ENCODE peak calls at places on chromosomes 3 and 15, in five cellular contexts. D is A172; N is activated CD8-positive, alpha-beta T cell treated with anti-CD3 and anti-CD28 coated beads for 36 hours; E is AG20443; Y is spleen. X is an unnamed sample.

GRCh38 chr3:125150525-125151436 is 61.8 kb downstream of the SLC12A8 start:
- DNase-seq in D (peak), N (peak), E (no peak), Y (no peak), X (peak)

GRCh38 chr15:50166216-50166615 is 15.8 kb upstream of the SLC27A2 start:
- DNase-seq in D (peak), N (no peak), E (peak), Y (no peak), X (peak)

GRCh38 chr3:157119369-157119951 is 40.5 kb downstream of the CCNL1 start:
- DNase-seq in D (no peak), N (peak), E (no peak), Y (no peak), X (no peak)

GRCh38 chr3:106282931-106283330 is 414.1 kb upstream of the CBLB start:
- DNase-seq in D (no peak), N (no peak), E (no peak), Y (no peak), X (no peak)

GRCh38 chr15:66923438-66923881 is 141.9 kb upstream of the SMAD3 start:
- DNase-seq in D (no peak), N (peak), E (no peak), Y (no peak), X (peak)

GRCh38 chr3:42755681-42756578 is 17.1 kb downstream of the CCDC13 start:
- DNase-seq in D (no peak), N (peak), E (peak), Y (no peak), X (no peak)

GRCh38 chr3:30227571-30228301 is 378.7 kb upstream of the TGFBR2 start:
- DNase-seq in D (peak), N (no peak), E (peak), Y (no peak), X (peak)

GRCh38 chr15:101020945-101021344 is 101.8 kb downstream of the LRRK1 start:
- DNase-seq in D (no peak), N (no peak), E (no peak), Y (peak), X (no peak)

GRCh38 chr15:57356636-57357035 is 19.7 kb upstream of the CGNL1 start:
- DNase-seq in D (peak), N (no peak), E (peak), Y (no peak), X (peak)

GRCh38 chr15:74889390-74889881 is 406 bp upstream of the MPI start:
- DNase-seq in D (no peak), N (peak), E (peak), Y (peak), X (no peak)

GRCh38 chr15:95843241-95843851 is 487.2 kb upstream of the NR2F2 start:
- DNase-seq in D (peak), N (no peak), E (peak), Y (no peak), X (no peak)

GRCh38 chr3:52291508-52292181 is 4.0 kb downstream of the GLYCTK start:
- DNase-seq in D (no peak), N (peak), E (peak), Y (peak), X (no peak)

GRCh38 chr15:75347222-75348033 is 589 bp downstream of the NEIL1 start:
- DNase-seq in D (no peak), N (peak), E (peak), Y (peak), X (no peak)

GRCh38 chr3:195079636-195080035 is 191.3 kb downstream of the XXYLT1 start:
- DNase-seq in D (no peak), N (no peak), E (no peak), Y (no peak), X (no peak)

GRCh38 chr3:155069729-155070128 is 10.4 kb upstream of the MME start:
- DNase-seq in D (peak), N (no peak), E (no peak), Y (no peak), X (no peak)

GRCh38 chr3:158313344-158313927 is 203.5 kb downstream of the RSRC1 start:
- DNase-seq in D (peak), N (no peak), E (no peak), Y (no peak), X (peak)

GRCh38 chr3:99933971-99934750 is 116.5 kb downstream of the CMSS1 start:
- DNase-seq in D (no peak), N (no peak), E (no peak), Y (no peak), X (no peak)

GRCh38 chr15:31387483-31388118 is 61.0 kb downstream of the KLF13 start:
- DNase-seq in D (peak), N (peak), E (peak), Y (no peak), X (no peak)

X was measured in RCC 7860.